ENCODE peak calls at places on chromosomes 13 and 19, in nine cellular contexts. K, Y, W, G, B, T, H, V and P are unnamed samples.

GRCh38 chr13:102373221-102373620 is 28.6 kb downstream of the FGF14 start:
- DNase-seq in K (no peak), Y (no peak), W (no peak), G (no peak), B (no peak), T (no peak), H (no peak), V (no peak), P (no peak)

GRCh38 chr19:54608792-54609191 is 15.4 kb downstream of the LILRA1 start:
- DNase-seq in K (no peak), Y (no peak), W (no peak), G (no peak), B (no peak), T (no peak), H (no peak), V (no peak), P (no peak)

GRCh38 chr13:113506871-113507388 is 16.4 kb upstream of the DCUN1D2 start:
- DNase-seq in K (no peak), Y (no peak), W (no peak), G (no peak), B (no peak), T (no peak), H (no peak), V (no peak), P (no peak)

GRCh38 chr13:100203696-100204367 is 114.9 kb downstream of the PCCA start:
- DNase-seq in K (peak; percentile 20), Y (peak; percentile 63), W (no peak), G (no peak), B (no peak), T (peak; percentile 10), H (no peak), V (no peak), P (no peak)

GRCh38 chr13:75661443-75661842 is 25.3 kb downstream of the LMO7 start:
- DNase-seq in K (no peak), Y (no peak), W (no peak), G (no peak), B (peak; percentile 23), T (no peak), H (no peak), V (no peak), P (no peak)

GRCh38 chr13:86464193-86464592 is 665.0 kb upstream of the SLITRK6 start:
- DNase-seq in K (no peak), Y (peak; percentile 14), W (no peak), G (no peak), B (no peak), T (peak; percentile 2), H (no peak), V (no peak), P (no peak)

GRCh38 chr19:30873003-30873402 is 476.2 kb downstream of the TSHZ3 start:
- DNase-seq in K (no peak), Y (no peak), W (no peak), G (no peak), B (no peak), T (no peak), H (no peak), V (no peak), P (no peak)

GRCh38 chr19:289651-290538 is 1.3 kb downstream of the PLPP2 start:
- DNase-seq in K (no peak), Y (no peak), W (no peak), G (no peak), B (peak; percentile 70), T (peak; percentile 87), H (no peak), V (no peak), P (peak; percentile 47)

GRCh38 chr19:16778796-16779411 is 50.3 kb upstream of the SIN3B start:
- DNase-seq in K (peak; percentile 48), Y (peak; percentile 86), W (no peak), G (peak; percentile 44), B (peak; percentile 9), T (peak; percentile 77), H (no peak), V (no peak), P (peak; percentile 26)

GRCh38 chr13:63024458-63024857 is 1608.8 kb upstream of the PCDH20 start:
- DNase-seq in K (no peak), Y (no peak), W (no peak), G (no peak), B (no peak), T (no peak), H (no peak), V (no peak), P (no peak)

GRCh38 chr13:29111446-29111845 is 291.3 kb downstream of the MTUS2 start:
- DNase-seq in K (no peak), Y (no peak), W (no peak), G (no peak), B (no peak), T (no peak), H (no peak), V (no peak), P (no peak)

GRCh38 chr13:79434578-79434977 is 28.5 kb upstream of the RBM26 start:
- DNase-seq in K (peak; percentile 76), Y (no peak), W (no peak), G (no peak), B (no peak), T (no peak), H (no peak), V (no peak), P (no peak)

DNA sequence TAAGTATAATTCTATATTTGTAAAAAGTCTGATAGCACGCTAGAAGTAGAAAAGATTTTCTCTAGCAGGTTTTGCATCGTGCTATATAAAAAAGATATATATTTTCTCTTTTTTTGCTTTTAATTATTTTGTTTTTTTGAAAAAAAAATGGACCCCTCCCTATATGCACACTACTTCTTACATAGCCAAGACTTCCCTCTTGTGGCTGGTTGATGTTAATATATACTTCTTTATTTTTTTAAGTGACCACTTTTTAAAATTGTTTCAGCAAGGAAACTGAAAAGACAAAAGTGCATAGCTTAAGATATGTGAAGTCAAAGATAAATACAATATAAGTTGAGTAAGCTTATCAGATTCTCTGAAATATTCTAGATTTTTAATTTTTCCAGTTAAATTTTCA is 1202.8 kb downstream of the DIAPH3 start:
- DNase-seq in K (peak; percentile 0), Y (peak; percentile 19), W (no peak), G (no peak), B (no peak), T (peak; percentile 4), H (no peak), V (no peak), P (no peak)
- TF ChIP-seq CTCF in K (no peak), Y (no peak), W (no peak), G (no peak), B (no peak), T (no peak), H (no peak), V (peak; percentile 58), P (no peak)

DNA sequence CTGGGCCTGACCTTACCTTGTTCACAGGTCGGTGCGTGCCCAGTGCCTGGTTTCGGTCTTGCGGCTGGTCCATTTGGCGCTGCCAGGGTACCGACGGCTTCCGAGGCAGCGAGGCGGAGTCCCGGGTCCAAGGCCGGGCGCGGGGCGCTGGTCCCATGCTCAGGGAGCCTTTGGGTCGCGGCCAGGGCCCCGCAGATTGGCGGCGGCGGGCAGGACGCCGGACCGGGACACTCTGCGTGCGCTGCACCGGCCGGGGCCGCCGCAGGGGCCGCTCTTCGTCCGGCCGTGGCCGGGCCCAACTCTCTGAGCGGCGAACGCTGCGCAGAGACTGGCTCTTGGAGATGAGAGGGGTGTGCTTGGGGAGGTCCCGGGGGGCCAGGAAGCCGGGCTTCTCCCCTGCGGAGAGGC is 3.3 kb upstream of the WIZ start:
- DNase-seq in K (no peak), Y (no peak), W (no peak), G (no peak), B (no peak), T (no peak), H (no peak), V (no peak), P (no peak)
- TF ChIP-seq CTCF in K (peak; percentile 27), Y (no peak), W (peak; percentile 27), G (no peak), B (no peak), T (peak; percentile 51), H (peak; percentile 14), V (peak; percentile 35), P (no peak)

GRCh38 chr19:43626838-43627237 is 7.4 kb upstream of the ZNF428 start:
- DNase-seq in K (no peak), Y (no peak), W (no peak), G (no peak), B (no peak), T (no peak), H (no peak), V (no peak), P (no peak)

GRCh38 chr19:43624933-43625332 is 5.5 kb upstream of the ZNF428 start:
- DNase-seq in K (no peak), Y (peak; percentile 65), W (no peak), G (peak; percentile 40), B (peak; percentile 15), T (no peak), H (no peak), V (no peak), P (peak; percentile 66)

GRCh38 chr19:43623889-43624670 is 4.7 kb upstream of the ZNF428 start:
- DNase-seq in K (no peak), Y (no peak), W (no peak), G (no peak), B (no peak), T (no peak), H (no peak), V (no peak), P (no peak)

GRCh38 chr19:43628646-43629326 is 9.4 kb upstream of the ZNF428 start:
- DNase-seq in K (no peak), Y (no peak), W (no peak), G (no peak), B (no peak), T (no peak), H (no peak), V (no peak), P (no peak)

DNA sequence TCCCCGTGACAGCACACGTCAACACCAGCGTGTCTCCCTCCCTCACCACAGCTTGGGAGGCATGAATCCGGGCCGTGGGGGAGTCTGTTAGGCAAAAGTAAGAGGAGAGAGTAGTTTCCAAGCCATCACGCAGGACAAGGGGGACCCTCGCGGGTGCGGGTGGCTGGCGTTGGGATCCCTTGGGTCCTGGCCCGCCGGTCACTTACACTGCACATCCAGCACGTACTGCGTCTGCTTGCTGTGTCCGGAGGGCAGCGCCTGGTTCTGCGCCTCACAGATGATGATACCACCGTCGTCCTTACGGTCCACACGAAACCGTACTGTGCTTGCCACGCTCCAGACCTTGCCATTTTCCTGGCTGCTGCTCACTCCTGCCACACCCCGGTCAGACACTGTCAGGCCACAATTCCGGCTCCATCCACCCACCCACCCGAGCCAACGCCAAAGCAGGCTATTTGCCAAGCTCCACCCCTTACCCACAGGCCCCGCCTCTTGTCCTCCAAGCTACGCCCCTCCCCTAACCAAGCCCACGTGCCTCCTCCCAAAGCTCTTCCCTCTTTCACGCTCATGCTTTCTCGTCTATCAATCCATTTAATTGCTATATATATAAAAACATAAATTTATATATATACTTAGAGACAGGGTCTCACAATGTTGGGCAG is 6.6 kb upstream of the ZNF428 start:
- DNase-seq in K (no peak), Y (peak; percentile 73), W (no peak), G (no peak), B (no peak), T (peak; percentile 53), H (no peak), V (no peak), P (no peak)
- TF ChIP-seq CTCF in K (no peak), Y (peak; percentile 14), W (no peak), G (no peak), B (no peak), T (no peak), H (no peak), V (no peak), P (no peak)

DNA sequence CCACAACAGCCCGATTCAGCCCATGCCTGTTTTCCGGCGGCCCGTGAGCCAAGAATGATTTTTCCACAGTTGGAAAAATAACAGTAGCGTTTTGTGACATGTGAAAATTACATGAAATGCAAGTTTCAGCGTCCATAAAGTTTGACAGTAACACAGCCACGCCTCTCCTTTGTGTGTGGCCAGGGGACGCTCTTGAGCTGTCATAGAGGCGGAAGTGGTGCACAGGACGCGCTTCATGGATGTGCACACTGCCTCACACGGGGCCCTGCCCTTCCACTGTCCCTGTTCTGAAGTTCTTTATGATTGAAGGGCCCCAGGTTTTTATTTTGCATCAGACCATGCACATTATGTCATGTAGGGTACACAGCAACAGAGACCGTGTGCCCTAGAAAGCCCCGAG is 12.4 kb upstream of the ELAVL1 start:
- DNase-seq in K (no peak), Y (peak; percentile 71), W (no peak), G (no peak), B (no peak), T (no peak), H (no peak), V (no peak), P (peak; percentile 37)
- TF ChIP-seq CTCF in K (no peak), Y (peak; percentile 62), W (no peak), G (peak; percentile 3), B (no peak), T (no peak), H (no peak), V (peak; percentile 26), P (peak; percentile 42)